ENCODE peak calls at places on chromosomes 2 and 18, in four cellular contexts. N, D, Z and Y are unnamed samples.

GRCh38 chr2:174487536-174488162 is 820 bp upstream of the GPR155 start:
- DNase-seq in N (no peak), D (no peak), Z (no peak), Y (no peak)

GRCh38 chr2:157769866-157770265 is 106.3 kb downstream of the ACVR1 start:
- DNase-seq in N (no peak), D (no peak), Z (no peak), Y (no peak)

GRCh38 chr2:141630531-141630930 is 500.3 kb downstream of the LRP1B start:
- DNase-seq in N (no peak), D (no peak), Z (no peak), Y (no peak)

GRCh38 chr18:47736376-47737140 is 193.9 kb downstream of the SMAD2 start:
- DNase-seq in N (no peak), D (no peak), Z (no peak), Y (no peak)

GRCh38 chr18:75128911-75129716 is 79.8 kb downstream of the PTGR3 start:
- DNase-seq in N (no peak), D (no peak), Z (no peak), Y (no peak)

GRCh38 chr2:170715062-170715931 is at the start of gene SP5:
- DNase-seq in N (no peak), D (peak; percentile 54), Z (peak; percentile 44), Y (peak; percentile 20)

GRCh38 chr2:144389151-144389929 is 130.6 kb downstream of the ZEB2 start:
- DNase-seq in N (no peak), D (no peak), Z (peak; percentile 21), Y (peak; percentile 65)

GRCh38 chr2:36453652-36454051 is 98.1 kb downstream of the CRIM1 start:
- DNase-seq in N (no peak), D (peak; percentile 61), Z (no peak), Y (no peak)

GRCh38 chr2:174750923-174751441 is 13.3 kb downstream of the CHRNA1 start:
- DNase-seq in N (no peak), D (no peak), Z (no peak), Y (no peak)

GRCh38 chr18:41378628-41379027 is 576.4 kb upstream of the PIK3C3 start:
- DNase-seq in N (no peak), D (peak; percentile 85), Z (no peak), Y (peak; percentile 58)

GRCh38 chr2:62774555-62775366 is 69.2 kb downstream of the EHBP1 start:
- DNase-seq in N (no peak), D (peak; percentile 70), Z (no peak), Y (peak; percentile 63)

GRCh38 chr2:200199576-200200263 is 106.8 kb upstream of the SPATS2L start:
- DNase-seq in N (no peak), D (no peak), Z (no peak), Y (peak; percentile 40)

GRCh38 chr2:36820942-36821605 is 124.6 kb downstream of the VIT start:
- DNase-seq in N (no peak), D (no peak), Z (peak; percentile 56), Y (no peak)

GRCh38 chr2:130878316-130878715 is 41.6 kb downstream of the ARHGEF4 start:
- DNase-seq in N (no peak), D (no peak), Z (no peak), Y (no peak)

GRCh38 chr18:25604909-25605247 is 252.9 kb upstream of the ZNF521 start:
- DNase-seq in N (no peak), D (no peak), Z (no peak), Y (no peak)

GRCh38 chr2:201568217-201568820 is 75.0 kb downstream of the TMEM237 start:
- DNase-seq in N (no peak), D (no peak), Z (no peak), Y (no peak)

GRCh38 chr2:30030361-30030760 is 109.0 kb upstream of the ALK start:
- DNase-seq in N (no peak), D (no peak), Z (no peak), Y (peak; percentile 4)

GRCh38 chr2:240584486-240585031 is 2.0 kb upstream of the CAPN10 start:
- DNase-seq in N (no peak), D (peak; percentile 39), Z (peak; percentile 60), Y (peak; percentile 29)

GRCh38 chr2:21067863-21068537 is 24.1 kb upstream of the APOB start:
- DNase-seq in N (no peak), D (no peak), Z (no peak), Y (no peak)

GRCh38 chr2:179268277-179268935 is 3.8 kb upstream of the SESTD1 start:
- DNase-seq in N (no peak), D (peak; percentile 57), Z (no peak), Y (peak; percentile 97)

GRCh38 chr2:240703417-240704341 is 12.0 kb downstream of the AQP12A start:
- DNase-seq in N (no peak), D (no peak), Z (no peak), Y (no peak)

GRCh38 chr18:56112013-56112749 is 524.2 kb upstream of the TCF4 start:
- DNase-seq in N (no peak), D (peak; percentile 35), Z (no peak), Y (peak; percentile 85)

GRCh38 chr2:20541305-20541640 is 94.4 kb downstream of the RHOB start:
- DNase-seq in N (no peak), D (no peak), Z (no peak), Y (no peak)

GRCh38 chr2:127569274-127570065 is 34.0 kb downstream of the MYO7B start:
- DNase-seq in N (peak; percentile 32), D (peak; percentile 53), Z (no peak), Y (peak; percentile 60)

GRCh38 chr2:154697422-154698237 is 865 bp upstream of the KCNJ3 start:
- DNase-seq in N (no peak), D (no peak), Z (peak; percentile 14), Y (no peak)

GRCh38 chr2:74391209-74391579 is 11.1 kb upstream of the DCTN1 start:
- DNase-seq in N (no peak), D (no peak), Z (no peak), Y (no peak)

GRCh38 chr2:207528980-207529329 is 807 bp upstream of the CREB1 start:
- DNase-seq in N (peak; percentile 3), D (peak; percentile 49), Z (peak; percentile 53), Y (no peak)

GRCh38 chr2:226701052-226701451 is 98.6 kb downstream of the IRS1 start:
- DNase-seq in N (no peak), D (peak; percentile 98), Z (no peak), Y (no peak)

GRCh38 chr2:113138428-113139322 is 11.3 kb downstream of the IL1RN start:
- DNase-seq in N (no peak), D (peak; percentile 85), Z (no peak), Y (peak; percentile 75)

GRCh38 chr2:88880441-88880953 is 189.0 kb downstream of the RPIA start:
- DNase-seq in N (no peak), D (peak; percentile 76), Z (no peak), Y (peak; percentile 49)

GRCh38 chr2:212227755-212228154 is 310.8 kb downstream of the ERBB4 start:
- DNase-seq in N (no peak), D (peak; percentile 96), Z (no peak), Y (peak; percentile 92)

GRCh38 chr18:65749881-65750280 is 931 bp upstream of the CDH7 start:
- DNase-seq in N (no peak), D (no peak), Z (no peak), Y (peak; percentile 19)

GRCh38 chr2:44245068-44245861 is 30.0 kb upstream of the SLC3A1 start:
- DNase-seq in N (no peak), D (no peak), Z (no peak), Y (peak; percentile 29)

GRCh38 chr2:27776097-27776496 is 4.6 kb downstream of the MRPL33 start:
- DNase-seq in N (peak; percentile 76), D (peak; percentile 37), Z (peak; percentile 33), Y (no peak)

GRCh38 chr2:43333656-43334144 is 107.3 kb upstream of the ZFP36L2 start:
- DNase-seq in N (peak; percentile 56), D (peak; percentile 82), Z (no peak), Y (peak; percentile 82)

GRCh38 chr18:79986726-79987125 is 1.6 kb downstream of the TXNL4A start:
- DNase-seq in N (no peak), D (no peak), Z (no peak), Y (no peak)

GRCh38 chr2:84741182-84741822 is 139.6 kb downstream of the TRABD2A start:
- DNase-seq in N (no peak), D (peak; percentile 53), Z (peak; percentile 39), Y (peak; percentile 21)

GRCh38 chr2:104826016-104826415 is 27.9 kb upstream of the POU3F3 start:
- DNase-seq in N (no peak), D (peak; percentile 44), Z (no peak), Y (no peak)
- H3K4me3 ChIP-seq in N (no peak overlapping the region), D (no peak overlapping the region), Z (no peak overlapping the region), Y (no peak overlapping the region)

DNA sequence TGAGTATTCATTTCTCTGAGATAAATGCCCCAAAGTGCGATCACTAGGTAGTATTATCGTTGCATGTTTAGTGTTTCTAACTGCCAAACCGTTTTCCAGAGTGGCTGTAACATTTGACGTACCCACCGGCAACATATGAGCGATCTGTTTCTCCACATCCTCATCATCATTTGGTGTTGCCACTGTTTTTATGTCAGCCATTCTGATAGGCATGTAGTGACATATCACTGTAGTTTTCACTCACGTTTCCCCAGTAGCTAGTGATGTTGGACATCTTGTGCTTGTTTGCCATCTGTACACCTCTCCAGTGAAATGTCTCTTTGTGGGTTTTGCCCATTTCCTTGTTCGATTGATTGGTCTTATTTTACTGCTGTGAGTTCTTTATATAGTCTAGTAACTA is 63.8 kb downstream of the ACAA2 start:
- DNase-seq in N (no peak), D (no peak), Z (no peak), Y (no peak)
- TF ChIP-seq CTCF in N (no peak), D (no peak), Z (no peak), Y (no peak)

GRCh38 chr2:176090870-176091269 is 1.7 kb upstream of the HOXD13 start:
- DNase-seq in N (no peak), D (no peak), Z (no peak), Y (no peak)

GRCh38 chr2:176091329-176092258 is 927 bp upstream of the HOXD13 start:
- DNase-seq in N (no peak), D (no peak), Z (no peak), Y (no peak)

GRCh38 chr2:176093889-176094232 is 1.3 kb downstream of the HOXD13 start:
- DNase-seq in N (no peak), D (no peak), Z (no peak), Y (no peak)

GRCh38 chr2:176093145-176093888 is 796 bp downstream of the HOXD13 start:
- DNase-seq in N (no peak), D (no peak), Z (no peak), Y (no peak)

GRCh38 chr2:176092270-176093144 is at the start of gene HOXD13:
- DNase-seq in N (no peak), D (no peak), Z (no peak), Y (no peak)
- H3K4me3 ChIP-seq in N (peak within 1 kb of the TSS; percentile 34), D (no peak within 1 kb of the TSS), Z (peak within 1 kb of the TSS; percentile 38), Y (no peak within 1 kb of the TSS)

DNA sequence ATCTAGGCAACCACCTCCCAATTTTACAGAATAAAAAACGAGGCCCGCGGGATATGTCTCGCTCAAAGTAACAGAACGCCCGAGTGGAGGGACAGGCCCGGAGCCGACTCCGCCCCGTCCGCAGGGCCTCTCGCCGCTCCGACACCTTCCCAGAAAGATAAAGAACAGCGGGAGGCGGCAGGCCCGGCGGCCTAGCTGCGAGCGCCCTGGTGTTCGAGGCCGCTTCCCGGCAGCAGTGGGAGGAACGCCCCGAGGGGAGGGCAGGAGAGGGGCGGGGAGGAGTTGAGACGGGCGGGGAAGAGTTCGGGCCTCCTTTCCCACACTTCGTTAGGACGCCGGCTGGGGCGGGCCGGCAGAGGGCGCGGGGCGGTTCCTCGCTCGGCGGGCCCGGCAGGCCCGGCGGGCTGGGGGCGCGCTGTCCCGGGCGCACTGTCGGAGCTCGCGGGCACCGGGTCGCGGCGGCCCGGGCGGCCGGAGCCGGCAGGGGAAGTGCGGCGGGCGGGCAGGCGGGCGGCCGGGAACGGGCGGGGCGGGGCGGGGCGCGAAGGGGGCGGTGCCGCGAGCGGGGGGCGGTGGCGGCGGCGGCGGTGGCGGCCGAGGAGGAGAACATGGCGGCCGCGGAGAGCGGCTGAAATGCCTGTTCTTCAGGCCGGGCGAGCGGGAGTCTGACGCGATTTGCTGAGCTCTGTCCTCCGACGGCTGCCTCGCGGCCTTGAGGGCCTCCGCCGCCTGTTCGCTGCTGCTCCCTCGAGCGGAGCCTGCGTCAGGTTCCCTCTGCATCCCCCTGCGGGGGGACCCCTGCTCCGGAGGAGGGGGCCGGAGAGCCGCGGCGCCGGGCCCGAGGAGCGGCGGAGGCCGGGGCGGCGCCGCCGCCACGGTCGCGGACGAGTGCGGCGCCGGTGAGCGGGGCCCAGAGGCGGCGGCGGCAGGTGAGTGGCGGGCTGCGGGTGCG is at the start of gene NCOA1:
- DNase-seq in N (peak; percentile 79), D (peak; percentile 94), Z (peak; percentile 93), Y (peak; percentile 64)
- TF ChIP-seq CTCF in N (peak; percentile 37), D (peak; percentile 30), Z (no peak), Y (peak; percentile 40)